ENCODE peak calls at places on chromosomes 7 and 10, in four cellular contexts. Z is A549, M is SK-N-SH, S is HCT116. N is an unnamed sample. For H3K4me1, the result is how much of the 10 kb centered on the place peaks cover.

GRCh38 chr7:27411145-27411544 is 168.5 kb downstream of the EVX1 start:
- DNase-seq in M (no peak), Z (no peak), S (no peak), N (peak)

GRCh38 chr7:4189151-4189570 is 492.9 kb upstream of the FOXK1 start:
- DNase-seq in Z (no peak), S (no peak), M (peak), N (no peak)

GRCh38 chr7:40221836-40222235 is 87.0 kb downstream of the SUGCT start:
- DNase-seq in M (no peak), Z (no peak), S (no peak), N (no peak)

GRCh38 chr7:27165655-27166474 is 528 bp upstream of the HOXA9 start:
- DNase-seq in M (no peak), Z (no peak), S (no peak), N (peak)

GRCh38 chr10:48634198-48634983 is 29.5 kb upstream of the ARHGAP22 start:
- DNase-seq in S (no peak), Z (no peak), M (no peak), N (no peak)

GRCh38 chr10:132449051-132449825 is 52.2 kb downstream of the PWWP2B start:
- DNase-seq in M (peak), Z (no peak), S (no peak), N (no peak)

GRCh38 chr10:51895209-51895608 is 195.8 kb upstream of the CSTF2T start:
- DNase-seq in Z (no peak), M (no peak), S (no peak), N (no peak)

GRCh38 chr10:7302393-7303054 is 108.3 kb downstream of the SFMBT2 start:
- DNase-seq in Z (no peak), M (no peak), S (no peak), N (no peak)

GRCh38 chr10:70664702-70665195 is 7.6 kb upstream of the ADAMTS14 start:
- DNase-seq in Z (no peak), M (peak), S (no peak), N (no peak)

GRCh38 chr7:129975309-129975708 is 22.5 kb upstream of the UBE2H start:
- DNase-seq in S (no peak), M (no peak), Z (no peak), N (no peak)

GRCh38 chr10:78913219-78914059 is 155.3 kb upstream of the ZMIZ1 start:
- DNase-seq in S (no peak), M (peak), Z (no peak), N (peak)

GRCh38 chr10:3057946-3058345 is 9.4 kb upstream of the PFKP start:
- DNase-seq in Z (no peak), S (no peak), M (no peak), N (no peak)

GRCh38 chr10:120184547-120185337 is 272.3 kb upstream of the PLPP4 start:
- DNase-seq in M (no peak), Z (no peak), S (no peak), N (peak)

GRCh38 chr10:78170026-78170475 is 136.4 kb downstream of the RPS24 start:
- DNase-seq in M (no peak), Z (no peak), S (no peak), N (no peak)

GRCh38 chr7:143900230-143900766 is 1.7 kb downstream of the TCAF1 start:
- DNase-seq in S (no peak), Z (no peak), M (no peak), N (no peak)

GRCh38 chr10:79381804-79382221 is 34.5 kb downstream of the PPIF start:
- DNase-seq in Z (no peak), S (no peak), M (no peak), N (no peak)

GRCh38 chr10:131127610-131128009 is 183.9 kb downstream of the TCERG1L start:
- DNase-seq in M (peak), S (no peak), Z (no peak), N (no peak)

GRCh38 chr10:27242951-27243551 is 2.5 kb upstream of the ACBD5 start:
- DNase-seq in S (peak), M (peak), Z (peak), N (peak)

GRCh38 chr10:23439920-23440875 is 1.3 kb downstream of the OTUD1 start:
- DNase-seq in M (peak), Z (peak), S (no peak), N (peak)

GRCh38 chr10:80458638-80459037 is 4.5 kb downstream of the TSPAN14 start:
- DNase-seq in Z (no peak), S (no peak), M (peak), N (no peak)

GRCh38 chr10:114393886-114394285 is 10.4 kb downstream of the AFAP1L2 start:
- DNase-seq in Z (no peak), M (no peak), S (no peak), N (no peak)

DNA sequence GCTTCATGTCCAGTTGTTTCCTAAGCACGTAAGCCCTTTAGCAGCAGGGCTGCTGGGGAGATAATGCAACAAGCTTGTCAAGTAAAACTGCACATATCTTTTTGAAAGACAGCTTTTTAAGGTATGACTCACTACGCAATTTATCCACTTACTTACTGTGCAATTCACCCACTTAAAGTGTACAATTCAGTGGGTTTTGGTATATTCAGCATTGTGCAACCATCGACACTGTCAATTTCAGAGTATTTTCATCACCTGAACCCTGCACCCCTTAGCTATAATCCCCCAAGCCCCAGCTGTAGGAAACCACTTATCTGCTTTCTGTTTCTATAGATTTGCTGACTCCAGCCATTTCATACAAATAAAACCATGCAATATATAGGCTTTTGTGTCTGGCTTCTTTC is 168.0 kb downstream of the PTPN20 start:
- DNase-seq in S (no peak), Z (no peak), M (no peak), N (no peak)
- TF ChIP-seq REST in S (no peak), Z (no peak), M (no peak), N (no peak)

DNA sequence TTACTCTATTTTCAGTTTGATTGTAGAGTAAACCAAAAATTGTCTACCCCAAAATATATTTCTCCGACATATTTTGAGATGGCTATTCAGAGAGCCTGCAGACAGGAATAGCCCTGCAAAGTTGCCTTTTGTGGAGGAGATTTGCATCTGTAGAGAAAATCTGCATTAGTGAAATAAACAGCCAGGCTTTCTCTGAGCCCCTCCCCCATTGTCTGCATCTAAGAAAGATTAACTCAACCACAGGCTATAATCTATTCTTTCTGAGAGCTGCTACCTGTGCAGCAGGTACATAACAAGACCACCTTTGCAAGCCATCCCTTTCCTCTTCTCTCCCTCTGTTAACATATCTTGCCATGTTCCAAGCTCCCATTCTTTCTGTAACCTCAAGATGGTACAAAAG is 1034.2 kb downstream of the SORCS3 start:
- DNase-seq in Z (no peak), S (no peak), M (no peak), N (peak)
- H3K4me2 ChIP-seq in Z (no peak), S (no peak), M (no peak), N (peak)

DNA sequence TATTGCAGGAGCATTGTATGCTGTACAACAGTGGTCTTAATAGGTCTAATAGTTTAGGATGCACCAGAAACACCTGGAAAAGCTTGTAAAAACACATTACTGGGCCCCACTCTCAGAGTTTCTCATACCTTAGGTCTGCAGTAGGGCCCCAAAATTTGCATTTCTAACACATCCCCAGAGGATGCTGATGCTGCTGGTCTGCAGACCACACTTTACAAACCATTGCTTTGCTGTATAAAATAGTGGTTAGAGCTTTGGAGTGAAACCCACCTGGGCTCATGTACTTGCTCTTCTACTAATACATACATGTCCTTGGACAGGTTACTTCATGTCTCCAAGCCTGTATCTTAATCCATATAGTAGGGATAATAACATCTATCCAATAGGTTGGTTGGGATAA is 279.7 kb downstream of the GRM8 start:
- DNase-seq in Z (no peak), S (no peak), M (no peak), N (peak)
- H3K4me1 ChIP-seq in Z (under half), S (under half), M (under half), N (under half)

GRCh38 chr10:107166378-107166777 is 1.9 kb upstream of the SORCS1 start:
- DNase-seq in Z (no peak), M (peak), S (no peak), N (peak)

GRCh38 chr10:107165007-107165406 is 501 bp upstream of the SORCS1 start:
- DNase-seq in S (no peak), Z (no peak), M (peak), N (peak)

GRCh38 chr10:107163086-107163880 is 1.2 kb downstream of the SORCS1 start:
- DNase-seq in M (peak), S (no peak), Z (no peak), N (peak)

GRCh38 chr10:107160866-107161265 is 3.6 kb downstream of the SORCS1 start:
- DNase-seq in Z (no peak), S (no peak), M (no peak), N (no peak)

GRCh38 chr10:107163904-107164861 is at the start of gene SORCS1:
- DNase-seq in Z (no peak), S (no peak), M (peak), N (peak)
- TF ChIP-seq REST in Z (no peak), S (no peak), M (no peak), N (no peak)

GRCh38 chr7:33070277-33070676 is 7.7 kb upstream of the NT5C3A start:
- DNase-seq in Z (no peak), M (no peak), S (no peak), N (no peak)
- H3K4me2 ChIP-seq in Z (no peak), M (no peak), S (no peak), N (no peak)

GRCh38 chr7:7318610-7319009 is 136.3 kb downstream of the C1GALT1 start:
- DNase-seq in M (no peak), Z (no peak), S (no peak), N (no peak)
- H3K4me1 ChIP-seq in M (under half), Z (under half), S (under half), N (under half)

GRCh38 chr10:58972576-58973234 is 203.7 kb upstream of the PHYHIPL start:
- DNase-seq in M (peak), S (no peak), Z (no peak), N (no peak)
- TF ChIP-seq REST in M (no peak), S (no peak), Z (no peak), N (no peak)

GRCh38 chr10:102633282-102633681 is 11.0 kb upstream of the TRIM8 start:
- DNase-seq in S (no peak), M (no peak), Z (no peak), N (no peak)
- H3K4me2 ChIP-seq in S (peak), M (peak), Z (no peak), N (no peak)

GRCh38 chr10:72323108-72323932 is 31.4 kb downstream of the DNAJB12 start:
- DNase-seq in M (no peak), Z (no peak), S (no peak), N (no peak)
- H3K4me1 ChIP-seq in M (half or more), Z (half or more), S (half or more), N (under half)

GRCh38 chr7:67950321-67951083 is 953.9 kb downstream of the TYW1 start:
- DNase-seq in Z (no peak), S (no peak), M (no peak), N (no peak)

GRCh38 chr7:67947651-67948050 is 951.0 kb downstream of the TYW1 start:
- DNase-seq in S (no peak), M (no peak), Z (no peak), N (no peak)

GRCh38 chr7:67947191-67947590 is 950.6 kb downstream of the TYW1 start:
- DNase-seq in Z (no peak), S (no peak), M (no peak), N (no peak)
- TF ChIP-seq REST in Z (no peak), S (no peak), M (no peak), N (no peak)

N was measured in GM23338.